ENCODE peak calls at places on chromosomes 5 and 9, in four cellular contexts. Z is heart left ventricle, E is spleen, C is HepG2. W is an unnamed sample. For H3K36me3, the result is how much of the 10 kb centered on the place peaks cover.

GRCh38 chr9:102038006-102038405 is 299.6 kb upstream of the GRIN3A start:
- DNase-seq in Z (no peak), E (no peak), C (no peak), W (no peak)

GRCh38 chr5:21807953-21808352 is 1045.2 kb downstream of the CDH12 start:
- DNase-seq in Z (no peak), E (no peak), C (no peak), W (no peak)

GRCh38 chr9:4985376-4986266 is 549 bp downstream of the JAK2 start:
- DNase-seq in Z (peak), E (peak), C (no peak), W (peak)

GRCh38 chr5:26856238-26856637 is 182.1 kb downstream of the CDH9 start:
- DNase-seq in Z (no peak), E (no peak), C (no peak), W (no peak)

GRCh38 chr5:163569284-163569683 is 63.9 kb downstream of the MAT2B start:
- DNase-seq in Z (no peak), E (no peak), C (no peak), W (no peak)

GRCh38 chr9:34496149-34496712 is 26.6 kb downstream of the ENHO start:
- DNase-seq in Z (no peak), E (no peak), C (no peak), W (no peak)

GRCh38 chr5:99020698-99021048 is 91.9 kb upstream of the CHD1 start:
- DNase-seq in Z (no peak), E (no peak), C (no peak), W (no peak)

GRCh38 chr9:124894741-124895170 is 32.8 kb downstream of the ARPC5L start:
- DNase-seq in Z (no peak), E (no peak), C (peak), W (no peak)

GRCh38 chr9:105053209-105053652 is 125.3 kb upstream of the ABCA1 start:
- DNase-seq in Z (no peak), E (no peak), C (no peak), W (no peak)

GRCh38 chr9:83166369-83166768 is 103.4 kb upstream of the RASEF start:
- DNase-seq in Z (no peak), E (no peak), C (peak), W (peak)

GRCh38 chr9:116549061-116549664 is 137.9 kb upstream of the TRIM32 start:
- DNase-seq in Z (peak), E (no peak), C (peak), W (no peak)

GRCh38 chr5:146645382-146645781 is 129.4 kb upstream of the GPR151 start:
- DNase-seq in Z (no peak), E (no peak), C (no peak), W (no peak)

GRCh38 chr9:96038271-96038670 is 162.8 kb downstream of the ERCC6L2 start:
- DNase-seq in Z (no peak), E (no peak), C (no peak), W (no peak)

GRCh38 chr9:134384811-134385479 is 58.7 kb downstream of the RXRA start:
- DNase-seq in Z (no peak), E (no peak), C (no peak), W (no peak)

GRCh38 chr5:137491121-137491520 is 8.0 kb downstream of the SPOCK1 start:
- DNase-seq in Z (no peak), E (no peak), C (no peak), W (no peak)

GRCh38 chr9:137387034-137387890 is 35.7 kb downstream of the EXD3 start:
- DNase-seq in Z (no peak), E (no peak), C (no peak), W (no peak)

GRCh38 chr5:88539642-88540476 is 271.2 kb upstream of the TMEM161B start:
- DNase-seq in Z (no peak), E (no peak), C (no peak), W (no peak)

GRCh38 chr5:87074934-87075541 is 192.6 kb upstream of the RASA1 start:
- DNase-seq in Z (no peak), E (no peak), C (no peak), W (no peak)

GRCh38 chr5:150109921-150110320 is 23.6 kb upstream of the CSF1R start:
- DNase-seq in Z (no peak), E (no peak), C (no peak), W (no peak)

GRCh38 chr9:134877541-134877940 is 3.1 kb upstream of the FCN2 start:
- DNase-seq in Z (no peak), E (no peak), C (no peak), W (no peak)

GRCh38 chr5:76376141-76376900 is 26.8 kb upstream of the IQGAP2 start:
- DNase-seq in Z (no peak), E (no peak), C (no peak), W (no peak)

GRCh38 chr5:149421834-149422233 is 42.7 kb upstream of the IL17B start:
- DNase-seq in Z (no peak), E (no peak), C (no peak), W (no peak)

GRCh38 chr5:38013107-38013506 is 173.3 kb upstream of the GDNF start:
- DNase-seq in Z (no peak), E (no peak), C (no peak), W (no peak)

GRCh38 chr9:4879098-4879497 is 86.4 kb downstream of the RCL1 start:
- DNase-seq in Z (no peak), E (no peak), C (no peak), W (peak)

GRCh38 chr5:35026941-35027340 is 20.8 kb downstream of the AGXT2 start:
- DNase-seq in Z (no peak), E (no peak), C (no peak), W (no peak)

GRCh38 chr9:99350461-99350860 is 128.4 kb downstream of the SEC61B start:
- DNase-seq in Z (no peak), E (no peak), C (no peak), W (no peak)

GRCh38 chr5:147223343-147223742 is 11.5 kb upstream of the STK32A start:
- DNase-seq in Z (no peak), E (no peak), C (no peak), W (no peak)

GRCh38 chr9:17905356-17906203 is 326.7 kb downstream of the SH3GL2 start:
- DNase-seq in Z (no peak), E (no peak), C (no peak), W (no peak)

GRCh38 chr9:109010676-109011655 is 2.3 kb downstream of the CTNNAL1 start:
- DNase-seq in Z (no peak), E (no peak), C (peak), W (no peak)

GRCh38 chr5:6182271-6182815 is 196.0 kb downstream of the MED10 start:
- DNase-seq in Z (no peak), E (no peak), C (no peak), W (no peak)

GRCh38 chr5:61256474-61256873 is 75.6 kb upstream of the ZSWIM6 start:
- DNase-seq in Z (peak), E (no peak), C (no peak), W (peak)

GRCh38 chr9:126478216-126478981 is 135.3 kb upstream of the LMX1B start:
- DNase-seq in Z (no peak), E (no peak), C (no peak), W (no peak)

DNA sequence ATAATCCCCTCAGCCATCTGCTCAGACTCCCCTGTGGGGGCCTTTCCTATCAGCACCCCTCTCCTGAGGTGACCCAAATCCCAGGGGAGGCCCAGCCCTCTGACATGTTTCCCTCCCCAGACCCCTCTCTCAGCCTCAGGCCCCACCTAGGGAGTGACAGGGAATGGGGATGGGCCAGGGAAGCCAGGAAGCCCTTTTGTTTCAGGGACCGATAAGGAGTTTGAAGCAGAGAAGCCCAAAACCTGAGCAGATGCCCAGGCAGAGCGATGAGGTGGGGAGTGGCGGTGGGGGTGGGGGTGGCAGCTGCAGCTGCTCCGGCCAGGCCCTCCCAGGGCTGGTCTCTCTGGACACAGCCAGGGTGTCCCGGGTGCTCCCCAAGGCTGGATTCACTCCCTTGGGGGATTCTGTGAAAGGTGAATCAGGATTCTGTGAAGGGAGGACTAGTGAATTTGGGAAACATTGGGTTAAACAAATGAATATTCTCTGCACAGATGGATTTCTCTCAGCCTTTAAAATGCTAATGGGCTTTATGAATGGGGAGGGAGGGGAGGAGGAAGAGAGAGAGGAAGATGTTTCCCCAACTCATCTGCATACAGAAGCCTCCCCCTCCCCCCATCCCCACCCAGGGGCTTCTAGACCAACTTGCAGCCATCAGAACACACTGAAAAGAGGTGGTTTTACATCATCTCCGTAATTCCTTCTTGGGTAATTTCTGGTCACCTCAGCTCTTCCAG is 17.4 kb downstream of the AKNA start:
- DNase-seq in Z (no peak), E (peak), C (no peak), W (no peak)
- H3K36me3 ChIP-seq in Z (under half), E (half or more), C (under half), W (under half)

GRCh38 chr5:74641778-74642542 is 1.4 kb upstream of the ENC1 start:
- DNase-seq in Z (peak), E (peak), C (peak), W (peak)

GRCh38 chr5:74639538-74640449 is 734 bp downstream of the ENC1 start:
- DNase-seq in Z (no peak), E (no peak), C (no peak), W (peak)

GRCh38 chr5:74641014-74641777 is 668 bp upstream of the ENC1 start:
- DNase-seq in Z (peak), E (peak), C (peak), W (peak)

GRCh38 chr5:74638776-74639537 is 1.6 kb downstream of the ENC1 start:
- DNase-seq in Z (no peak), E (no peak), C (no peak), W (no peak)

DNA sequence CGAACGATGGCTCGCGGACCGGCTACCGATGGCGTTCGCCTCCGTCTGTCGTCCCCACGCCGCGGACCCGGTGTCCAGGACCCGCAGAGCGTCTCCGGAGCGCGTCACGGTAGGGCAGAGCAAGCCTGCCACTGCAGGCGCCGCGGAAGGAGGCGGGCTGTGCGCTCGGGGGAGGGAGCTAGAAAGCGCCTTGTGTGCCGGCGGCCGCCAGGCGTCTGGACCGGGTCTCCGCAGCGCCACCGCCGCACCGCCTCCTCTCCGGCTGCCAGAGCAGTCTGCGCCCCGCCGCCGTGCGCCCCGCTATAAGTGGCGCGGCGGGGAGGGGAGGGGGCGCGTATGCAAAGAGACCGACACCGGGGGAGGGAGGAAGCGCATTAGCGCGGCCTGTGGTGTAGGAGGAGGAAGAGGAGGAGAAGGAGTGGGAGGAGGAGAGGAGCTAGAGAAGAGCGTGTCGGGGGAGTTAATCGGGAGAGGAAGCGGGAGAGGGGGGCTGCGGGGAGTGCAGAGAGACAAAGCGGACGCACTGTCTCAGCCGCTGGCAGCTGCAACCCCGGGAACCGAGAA is at the start of gene ENC1:
- DNase-seq in Z (peak), E (peak), C (peak), W (peak)
- TF ChIP-seq POLR2A in Z (no peak), E (peak), C (peak), W (peak)

DNA sequence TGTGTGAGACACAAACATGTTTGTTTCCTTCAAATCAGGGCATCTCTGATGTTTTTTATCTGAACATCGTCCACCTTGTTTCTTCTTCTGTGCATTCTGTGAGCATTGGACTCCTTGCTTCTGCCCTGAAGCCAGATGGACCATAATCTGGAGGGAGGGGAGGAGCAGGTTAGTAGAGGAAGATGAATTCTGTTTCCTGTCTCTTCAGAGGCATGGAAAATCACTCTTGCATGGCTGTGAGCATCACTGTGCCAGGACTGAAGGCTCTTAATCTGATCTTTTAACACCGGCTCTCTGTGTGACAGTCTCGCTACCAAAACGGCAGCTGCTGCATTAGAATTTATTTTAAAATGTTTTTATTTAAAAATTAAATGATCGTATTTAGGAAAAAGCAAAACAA is 43.3 kb downstream of the TLE4 start:
- DNase-seq in Z (no peak), E (no peak), C (no peak), W (no peak)
- H3K36me3 ChIP-seq in Z (under half), E (under half), C (under half), W (under half)

DNA sequence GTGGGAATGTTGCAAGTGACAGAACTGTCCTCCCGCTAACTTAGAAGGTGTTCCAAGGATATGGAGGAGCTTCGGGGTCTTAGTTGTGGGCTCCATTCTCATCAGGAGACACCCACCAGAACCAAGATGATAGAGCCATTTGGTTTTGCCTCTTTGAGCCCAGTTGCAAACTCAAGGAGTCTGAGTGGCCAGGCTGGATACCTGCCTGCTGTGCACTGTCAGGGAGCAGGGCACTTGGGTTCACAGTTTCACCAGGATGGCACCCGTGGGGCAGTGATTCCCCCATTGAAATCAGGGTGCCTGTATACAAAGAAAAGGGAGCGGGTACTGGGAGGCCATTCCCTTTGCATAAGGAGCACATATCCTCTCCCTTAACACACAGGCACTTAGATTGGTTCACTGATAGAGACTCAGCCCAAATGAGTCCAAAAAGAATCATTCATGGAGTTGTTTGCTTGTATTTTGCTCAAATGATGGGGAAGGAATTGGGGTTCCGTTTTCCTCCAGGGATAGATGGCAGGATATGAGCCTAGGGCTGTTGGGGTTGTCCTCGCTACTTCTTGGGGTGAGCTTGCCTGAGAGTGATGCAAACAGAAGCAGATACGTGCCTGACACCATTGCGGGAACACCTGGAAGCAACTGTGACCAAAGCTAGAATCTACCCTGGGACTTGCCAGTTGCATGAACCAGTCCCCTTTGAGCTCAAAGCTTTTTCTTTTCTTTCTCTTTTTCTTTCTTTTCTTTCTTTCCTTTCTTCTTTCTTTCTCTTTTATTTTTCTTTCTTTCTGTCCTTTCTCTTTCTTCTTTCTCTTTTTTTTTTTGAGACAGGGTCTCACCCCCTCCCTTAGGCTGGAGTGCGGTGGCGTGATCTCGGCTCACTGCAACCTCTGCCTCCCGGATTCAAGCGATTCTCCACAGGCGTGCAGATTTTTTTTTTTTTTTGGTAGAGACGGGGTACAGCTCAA is 1.3 kb upstream of the PRR7 start:
- DNase-seq in Z (no peak), E (peak), C (no peak), W (no peak)
- TF ChIP-seq POLR2A in Z (no peak), E (no peak), C (peak), W (no peak)

DNA sequence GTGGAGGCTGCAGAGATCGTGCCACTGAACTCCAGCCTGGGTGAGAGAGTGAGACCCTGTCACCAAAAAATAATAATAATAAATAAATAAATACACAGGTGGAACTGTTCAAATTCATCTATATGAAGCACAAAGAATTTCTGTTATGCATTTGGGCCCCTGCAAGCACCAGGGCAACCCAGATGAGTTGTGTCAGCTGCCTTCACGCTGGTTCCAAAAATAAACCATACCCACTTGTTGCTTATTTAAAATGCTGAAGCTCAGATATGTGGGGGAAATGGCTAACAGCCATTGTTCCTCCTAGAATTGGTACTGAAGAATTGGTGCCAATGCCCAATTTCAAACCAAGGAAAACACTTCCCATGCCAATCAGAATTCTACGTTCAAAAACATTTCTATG is 10.5 kb upstream of the C5orf15 start:
- DNase-seq in Z (no peak), E (no peak), C (no peak), W (no peak)
- H3K36me3 ChIP-seq in Z (under half), E (half or more), C (half or more), W (under half)

W was measured in prostate gland.